ENCODE peak calls at places on chromosomes 12 and 14, in nine cellular contexts. One of them, this sample, is unnamed. For H3K36me3, the result is how much of the 10 kb centered on the place peaks cover.

GRCh38 chr14:83975435-83976222 is 1554.3 kb upstream of the FLRT2 start:
- DNase-seq in Peyer's patch: no peak
- DNase-seq in left ventricle myocardium inferior: peak
- DNase-seq in effector memory CD4-positive, alpha-beta T cell: no peak
- DNase-seq in CD8-positive, alpha-beta memory T cell: no peak
- DNase-seq in hepatocyte: peak
- DNase-seq in cardiac muscle cell: peak
- DNase-seq in mammary epithelial cell: no peak
- DNase-seq in esophagus squamous epithelium: no peak
- DNase-seq in this sample: peak

GRCh38 chr12:52020539-52021336 is 14.0 kb downstream of the TAMALIN start:
- DNase-seq in hepatocyte: peak
- DNase-seq in CD8-positive, alpha-beta memory T cell: peak
- DNase-seq in mammary epithelial cell: no peak
- DNase-seq in left ventricle myocardium inferior: no peak
- DNase-seq in esophagus squamous epithelium: no peak
- DNase-seq in effector memory CD4-positive, alpha-beta T cell: no peak
- DNase-seq in cardiac muscle cell: peak
- DNase-seq in Peyer's patch: peak
- DNase-seq in this sample: peak

GRCh38 chr12:91381309-91381804 is 198.7 kb upstream of the DCN start:
- DNase-seq in mammary epithelial cell: peak
- DNase-seq in left ventricle myocardium inferior: peak
- DNase-seq in CD8-positive, alpha-beta memory T cell: no peak
- DNase-seq in effector memory CD4-positive, alpha-beta T cell: no peak
- DNase-seq in esophagus squamous epithelium: no peak
- DNase-seq in Peyer's patch: peak
- DNase-seq in hepatocyte: peak
- DNase-seq in cardiac muscle cell: peak
- DNase-seq in this sample: peak

GRCh38 chr12:70798016-70798768 is 122.3 kb downstream of the PTPRR start:
- DNase-seq in CD8-positive, alpha-beta memory T cell: no peak
- DNase-seq in effector memory CD4-positive, alpha-beta T cell: no peak
- DNase-seq in mammary epithelial cell: no peak
- DNase-seq in esophagus squamous epithelium: no peak
- DNase-seq in left ventricle myocardium inferior: no peak
- DNase-seq in hepatocyte: no peak
- DNase-seq in Peyer's patch: no peak
- DNase-seq in cardiac muscle cell: no peak
- DNase-seq in this sample: no peak

GRCh38 chr14:97796511-97796910 is 999.3 kb downstream of the VRK1 start:
- DNase-seq in mammary epithelial cell: no peak
- DNase-seq in left ventricle myocardium inferior: no peak
- DNase-seq in effector memory CD4-positive, alpha-beta T cell: no peak
- DNase-seq in esophagus squamous epithelium: no peak
- DNase-seq in cardiac muscle cell: no peak
- DNase-seq in hepatocyte: no peak
- DNase-seq in CD8-positive, alpha-beta memory T cell: no peak
- DNase-seq in Peyer's patch: no peak
- DNase-seq in this sample: no peak

GRCh38 chr12:65779091-65779642 is 45.1 kb upstream of the HMGA2 start:
- DNase-seq in Peyer's patch: no peak
- DNase-seq in hepatocyte: peak
- DNase-seq in esophagus squamous epithelium: no peak
- DNase-seq in CD8-positive, alpha-beta memory T cell: no peak
- DNase-seq in effector memory CD4-positive, alpha-beta T cell: no peak
- DNase-seq in cardiac muscle cell: no peak
- DNase-seq in mammary epithelial cell: peak
- DNase-seq in left ventricle myocardium inferior: no peak
- DNase-seq in this sample: no peak

GRCh38 chr12:54840293-54840692 is 14.0 kb upstream of the MUCL1 start:
- DNase-seq in hepatocyte: no peak
- DNase-seq in cardiac muscle cell: no peak
- DNase-seq in CD8-positive, alpha-beta memory T cell: no peak
- DNase-seq in esophagus squamous epithelium: no peak
- DNase-seq in mammary epithelial cell: no peak
- DNase-seq in left ventricle myocardium inferior: no peak
- DNase-seq in effector memory CD4-positive, alpha-beta T cell: no peak
- DNase-seq in Peyer's patch: no peak
- DNase-seq in this sample: no peak

GRCh38 chr12:118480235-118480634 is 103.9 kb downstream of the SUDS3 start:
- DNase-seq in Peyer's patch: no peak
- DNase-seq in esophagus squamous epithelium: no peak
- DNase-seq in left ventricle myocardium inferior: no peak
- DNase-seq in CD8-positive, alpha-beta memory T cell: no peak
- DNase-seq in effector memory CD4-positive, alpha-beta T cell: no peak
- DNase-seq in hepatocyte: no peak
- DNase-seq in cardiac muscle cell: no peak
- DNase-seq in mammary epithelial cell: no peak
- DNase-seq in this sample: no peak

GRCh38 chr12:109916045-109916444 is 16.0 kb downstream of the TCHP start:
- DNase-seq in hepatocyte: no peak
- DNase-seq in Peyer's patch: no peak
- DNase-seq in cardiac muscle cell: no peak
- DNase-seq in CD8-positive, alpha-beta memory T cell: no peak
- DNase-seq in mammary epithelial cell: no peak
- DNase-seq in left ventricle myocardium inferior: no peak
- DNase-seq in esophagus squamous epithelium: no peak
- DNase-seq in effector memory CD4-positive, alpha-beta T cell: no peak
- DNase-seq in this sample: no peak

GRCh38 chr12:109915171-109916040 is 15.3 kb downstream of the TCHP start:
- DNase-seq in Peyer's patch: no peak
- DNase-seq in left ventricle myocardium inferior: no peak
- DNase-seq in effector memory CD4-positive, alpha-beta T cell: no peak
- DNase-seq in esophagus squamous epithelium: no peak
- DNase-seq in CD8-positive, alpha-beta memory T cell: no peak
- DNase-seq in hepatocyte: no peak
- DNase-seq in cardiac muscle cell: no peak
- DNase-seq in mammary epithelial cell: no peak
- DNase-seq in this sample: no peak

GRCh38 chr12:109910969-109911348 is 10.9 kb downstream of the TCHP start:
- DNase-seq in hepatocyte: peak
- DNase-seq in esophagus squamous epithelium: no peak
- DNase-seq in cardiac muscle cell: no peak
- DNase-seq in left ventricle myocardium inferior: no peak
- DNase-seq in mammary epithelial cell: no peak
- DNase-seq in CD8-positive, alpha-beta memory T cell: no peak
- DNase-seq in Peyer's patch: no peak
- DNase-seq in effector memory CD4-positive, alpha-beta T cell: no peak
- DNase-seq in this sample: no peak

GRCh38 chr12:109912790-109913189 is 12.7 kb downstream of the TCHP start:
- DNase-seq in left ventricle myocardium inferior: no peak
- DNase-seq in effector memory CD4-positive, alpha-beta T cell: no peak
- DNase-seq in cardiac muscle cell: no peak
- DNase-seq in CD8-positive, alpha-beta memory T cell: no peak
- DNase-seq in hepatocyte: no peak
- DNase-seq in esophagus squamous epithelium: no peak
- DNase-seq in Peyer's patch: no peak
- DNase-seq in mammary epithelial cell: no peak
- DNase-seq in this sample: no peak

DNA sequence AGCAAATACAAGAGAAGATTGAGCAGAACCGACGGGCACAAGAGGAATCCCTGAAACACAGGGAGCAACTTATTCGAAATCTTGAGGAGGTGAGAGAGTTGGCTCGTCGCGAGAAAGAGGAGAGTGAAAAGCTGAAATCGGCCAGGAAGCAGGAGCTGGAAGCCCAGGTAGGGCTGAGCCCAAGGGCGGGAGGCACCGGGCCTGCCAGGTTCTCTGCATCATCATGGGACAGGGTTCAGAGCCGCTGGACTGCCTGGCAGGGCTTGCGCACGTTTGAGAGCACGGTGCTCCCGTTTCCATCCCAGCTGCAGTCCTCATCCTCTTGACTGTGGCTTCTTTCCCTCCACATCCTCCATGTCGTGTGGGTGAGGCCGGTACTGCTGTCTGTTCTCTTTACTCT is 14.4 kb downstream of the TCHP start:
- DNase-seq in Peyer's patch: no peak
- DNase-seq in hepatocyte: no peak
- DNase-seq in CD8-positive, alpha-beta memory T cell: no peak
- DNase-seq in mammary epithelial cell: no peak
- DNase-seq in esophagus squamous epithelium: no peak
- DNase-seq in left ventricle myocardium inferior: no peak
- DNase-seq in effector memory CD4-positive, alpha-beta T cell: no peak
- DNase-seq in cardiac muscle cell: no peak
- DNase-seq in this sample: no peak
- H3K36me3 ChIP-seq in Peyer's patch: under half
- H3K36me3 ChIP-seq in hepatocyte: under half
- H3K36me3 ChIP-seq in CD8-positive, alpha-beta memory T cell: half or more
- H3K36me3 ChIP-seq in mammary epithelial cell: under half
- H3K36me3 ChIP-seq in esophagus squamous epithelium: under half
- H3K36me3 ChIP-seq in left ventricle myocardium inferior: half or more
- H3K36me3 ChIP-seq in effector memory CD4-positive, alpha-beta T cell: half or more
- H3K36me3 ChIP-seq in cardiac muscle cell: under half
- H3K36me3 ChIP-seq in this sample: under half

GRCh38 chr12:109952160-109952858 is 43.9 kb downstream of the GIT2 start:
- DNase-seq in esophagus squamous epithelium: no peak
- DNase-seq in Peyer's patch: no peak
- DNase-seq in hepatocyte: no peak
- DNase-seq in cardiac muscle cell: no peak
- DNase-seq in mammary epithelial cell: no peak
- DNase-seq in left ventricle myocardium inferior: no peak
- DNase-seq in CD8-positive, alpha-beta memory T cell: no peak
- DNase-seq in effector memory CD4-positive, alpha-beta T cell: no peak
- DNase-seq in this sample: no peak

GRCh38 chr12:109952873-109953272 is 43.3 kb downstream of the GIT2 start:
- DNase-seq in hepatocyte: no peak
- DNase-seq in mammary epithelial cell: no peak
- DNase-seq in left ventricle myocardium inferior: peak
- DNase-seq in CD8-positive, alpha-beta memory T cell: no peak
- DNase-seq in cardiac muscle cell: no peak
- DNase-seq in esophagus squamous epithelium: no peak
- DNase-seq in Peyer's patch: no peak
- DNase-seq in effector memory CD4-positive, alpha-beta T cell: no peak
- DNase-seq in this sample: no peak

GRCh38 chr12:109951136-109951535 is 45.0 kb downstream of the GIT2 start:
- DNase-seq in CD8-positive, alpha-beta memory T cell: no peak
- DNase-seq in Peyer's patch: no peak
- DNase-seq in hepatocyte: no peak
- DNase-seq in effector memory CD4-positive, alpha-beta T cell: no peak
- DNase-seq in mammary epithelial cell: peak
- DNase-seq in cardiac muscle cell: no peak
- DNase-seq in esophagus squamous epithelium: no peak
- DNase-seq in left ventricle myocardium inferior: no peak
- DNase-seq in this sample: no peak

GRCh38 chr12:109950625-109951024 is 45.5 kb downstream of the GIT2 start:
- DNase-seq in mammary epithelial cell: no peak
- DNase-seq in CD8-positive, alpha-beta memory T cell: no peak
- DNase-seq in Peyer's patch: no peak
- DNase-seq in esophagus squamous epithelium: no peak
- DNase-seq in left ventricle myocardium inferior: no peak
- DNase-seq in cardiac muscle cell: no peak
- DNase-seq in hepatocyte: no peak
- DNase-seq in effector memory CD4-positive, alpha-beta T cell: no peak
- DNase-seq in this sample: no peak

GRCh38 chr12:109951751-109952150 is 44.4 kb downstream of the GIT2 start:
- DNase-seq in esophagus squamous epithelium: no peak
- DNase-seq in cardiac muscle cell: peak
- DNase-seq in hepatocyte: peak
- DNase-seq in effector memory CD4-positive, alpha-beta T cell: no peak
- DNase-seq in left ventricle myocardium inferior: peak
- DNase-seq in CD8-positive, alpha-beta memory T cell: no peak
- DNase-seq in mammary epithelial cell: peak
- DNase-seq in Peyer's patch: no peak
- DNase-seq in this sample: peak
- H3K36me3 ChIP-seq in esophagus squamous epithelium: under half
- H3K36me3 ChIP-seq in cardiac muscle cell: under half
- H3K36me3 ChIP-seq in hepatocyte: under half
- H3K36me3 ChIP-seq in effector memory CD4-positive, alpha-beta T cell: half or more
- H3K36me3 ChIP-seq in left ventricle myocardium inferior: half or more
- H3K36me3 ChIP-seq in CD8-positive, alpha-beta memory T cell: half or more
- H3K36me3 ChIP-seq in mammary epithelial cell: under half
- H3K36me3 ChIP-seq in Peyer's patch: under half
- H3K36me3 ChIP-seq in this sample: under half

DNA sequence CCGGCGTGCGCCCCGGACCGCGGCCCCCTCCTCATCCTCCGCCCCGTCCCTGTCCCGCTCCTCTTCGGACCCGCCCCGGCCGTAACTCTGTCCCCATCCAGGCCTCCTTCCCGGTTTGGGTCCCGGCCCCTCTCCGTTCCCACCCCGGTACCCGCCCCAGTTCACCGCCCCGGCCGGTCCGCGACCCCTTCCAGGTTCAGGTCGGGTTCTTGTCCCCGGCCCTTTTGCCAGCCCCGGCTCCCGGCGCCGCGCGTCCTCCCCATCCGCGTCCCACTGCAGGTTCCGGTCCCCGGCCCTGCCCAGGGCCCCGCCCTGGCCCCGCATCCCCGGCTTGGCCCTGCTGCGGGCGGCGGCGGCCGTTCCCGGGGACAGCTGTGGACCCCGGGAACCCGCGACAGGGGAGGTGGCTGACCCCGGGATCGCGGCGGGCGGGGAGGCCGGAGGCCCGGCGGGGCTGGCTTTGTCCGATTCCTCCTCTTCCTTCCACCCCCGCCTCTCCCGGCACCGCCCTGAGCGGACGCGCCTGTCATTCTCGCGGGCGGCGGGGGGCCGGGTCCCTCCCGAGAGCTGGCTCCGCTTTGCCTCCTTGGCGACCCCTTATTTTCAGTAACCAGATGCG is 601 bp downstream of the KLC1 start:
- DNase-seq in CD8-positive, alpha-beta memory T cell: peak
- DNase-seq in left ventricle myocardium inferior: peak
- DNase-seq in Peyer's patch: peak
- DNase-seq in mammary epithelial cell: peak
- DNase-seq in effector memory CD4-positive, alpha-beta T cell: peak
- DNase-seq in cardiac muscle cell: peak
- DNase-seq in hepatocyte: peak
- DNase-seq in esophagus squamous epithelium: no peak
- DNase-seq in this sample: peak
- H3K36me3 ChIP-seq in CD8-positive, alpha-beta memory T cell: under half
- H3K36me3 ChIP-seq in left ventricle myocardium inferior: under half
- H3K36me3 ChIP-seq in Peyer's patch: under half
- H3K36me3 ChIP-seq in mammary epithelial cell: under half
- H3K36me3 ChIP-seq in effector memory CD4-positive, alpha-beta T cell: under half
- H3K36me3 ChIP-seq in cardiac muscle cell: under half
- H3K36me3 ChIP-seq in hepatocyte: under half
- H3K36me3 ChIP-seq in esophagus squamous epithelium: under half
- H3K36me3 ChIP-seq in this sample: under half

GRCh38 chr12:6936378-6936638 is 7.3 kb upstream of the RNU7-1 start:
- DNase-seq in effector memory CD4-positive, alpha-beta T cell: no peak
- DNase-seq in CD8-positive, alpha-beta memory T cell: no peak
- DNase-seq in mammary epithelial cell: no peak
- DNase-seq in Peyer's patch: no peak
- DNase-seq in left ventricle myocardium inferior: no peak
- DNase-seq in esophagus squamous epithelium: no peak
- DNase-seq in cardiac muscle cell: no peak
- DNase-seq in hepatocyte: no peak
- DNase-seq in this sample: no peak

GRCh38 chr12:6936642-6937480 is 6.8 kb upstream of the RNU7-1 start:
- DNase-seq in CD8-positive, alpha-beta memory T cell: peak
- DNase-seq in cardiac muscle cell: peak
- DNase-seq in esophagus squamous epithelium: no peak
- DNase-seq in left ventricle myocardium inferior: no peak
- DNase-seq in effector memory CD4-positive, alpha-beta T cell: no peak
- DNase-seq in hepatocyte: no peak
- DNase-seq in mammary epithelial cell: no peak
- DNase-seq in Peyer's patch: no peak
- DNase-seq in this sample: no peak

GRCh38 chr12:6939187-6939540 is 4.5 kb upstream of the RNU7-1 start:
- DNase-seq in effector memory CD4-positive, alpha-beta T cell: no peak
- DNase-seq in left ventricle myocardium inferior: no peak
- DNase-seq in hepatocyte: no peak
- DNase-seq in mammary epithelial cell: no peak
- DNase-seq in Peyer's patch: no peak
- DNase-seq in CD8-positive, alpha-beta memory T cell: no peak
- DNase-seq in esophagus squamous epithelium: no peak
- DNase-seq in cardiac muscle cell: no peak
- DNase-seq in this sample: no peak

GRCh38 chr12:6937481-6938352 is 5.9 kb upstream of the RNU7-1 start:
- DNase-seq in left ventricle myocardium inferior: peak
- DNase-seq in esophagus squamous epithelium: peak
- DNase-seq in CD8-positive, alpha-beta memory T cell: peak
- DNase-seq in Peyer's patch: peak
- DNase-seq in mammary epithelial cell: peak
- DNase-seq in cardiac muscle cell: peak
- DNase-seq in hepatocyte: peak
- DNase-seq in effector memory CD4-positive, alpha-beta T cell: peak
- DNase-seq in this sample: peak

GRCh38 chr12:6938353-6939186 is 5.0 kb upstream of the RNU7-1 start:
- DNase-seq in CD8-positive, alpha-beta memory T cell: no peak
- DNase-seq in effector memory CD4-positive, alpha-beta T cell: no peak
- DNase-seq in Peyer's patch: no peak
- DNase-seq in left ventricle myocardium inferior: no peak
- DNase-seq in esophagus squamous epithelium: no peak
- DNase-seq in cardiac muscle cell: no peak
- DNase-seq in mammary epithelial cell: no peak
- DNase-seq in hepatocyte: no peak
- DNase-seq in this sample: no peak
- H3K36me3 ChIP-seq in CD8-positive, alpha-beta memory T cell: under half
- H3K36me3 ChIP-seq in effector memory CD4-positive, alpha-beta T cell: under half
- H3K36me3 ChIP-seq in Peyer's patch: under half
- H3K36me3 ChIP-seq in left ventricle myocardium inferior: under half
- H3K36me3 ChIP-seq in esophagus squamous epithelium: under half
- H3K36me3 ChIP-seq in cardiac muscle cell: under half
- H3K36me3 ChIP-seq in mammary epithelial cell: under half
- H3K36me3 ChIP-seq in hepatocyte: under half
- H3K36me3 ChIP-seq in this sample: under half

This sample was measured in sigmoid colon.